ENCODE peak calls at places on chromosomes 6 and 20, in nine cellular contexts. D is BJ, U is left lung, P is neural progenitor cell, S is PC-3, Y is endothelial cell, L is type B pancreatic cell, K is adrenal gland, C is GM12865. N is an unnamed sample.

GRCh38 chr6:157557541-157557940 is 176.6 kb downstream of the ZDHHC14 start:
- DNase-seq in D (no peak), S (no peak), P (no peak), L (no peak), Y (no peak), K (no peak), C (peak), U (no peak), N (no peak)

GRCh38 chr6:125509477-125509876 is 207.7 kb upstream of the HDDC2 start:
- DNase-seq in S (no peak), K (no peak), P (no peak), L (no peak), C (no peak), D (no peak), Y (no peak), U (no peak), N (no peak)

GRCh38 chr20:22797103-22797502 is 212.7 kb upstream of the FOXA2 start:
- DNase-seq in D (no peak), Y (no peak), C (no peak), U (no peak), S (peak), K (no peak), L (no peak), P (no peak), N (no peak)

GRCh38 chr6:124819340-124819739 is 142.9 kb upstream of the RNF217 start:
- DNase-seq in Y (no peak), C (no peak), L (no peak), U (no peak), K (no peak), D (no peak), S (no peak), P (no peak), N (no peak)

GRCh38 chr6:158737710-158738615 is 81.2 kb downstream of the EZR start:
- DNase-seq in L (no peak), C (no peak), D (no peak), Y (no peak), U (no peak), S (peak), P (no peak), K (peak), N (no peak)

GRCh38 chr6:74735304-74735703 is 470.5 kb downstream of the COL12A1 start:
- DNase-seq in U (no peak), K (no peak), D (peak), Y (no peak), P (no peak), C (no peak), S (peak), L (no peak), N (no peak)

GRCh38 chr6:73803562-73804221 is 107.7 kb downstream of the CD109 start:
- DNase-seq in U (no peak), C (peak), Y (peak), P (peak), K (peak), S (peak), L (no peak), D (peak), N (no peak)

GRCh38 chr6:41636803-41637178 is 1.5 kb upstream of the MDFI start:
- DNase-seq in D (no peak), U (peak), C (no peak), Y (peak), K (peak), L (no peak), S (peak), P (peak), N (peak)

GRCh38 chr6:169086020-169086419 is 167.6 kb downstream of the THBS2 start:
- DNase-seq in U (no peak), S (peak), K (no peak), L (no peak), C (no peak), P (no peak), Y (no peak), D (no peak), N (no peak)

GRCh38 chr6:36793913-36794703 is 45.1 kb downstream of the CPNE5 start:
- DNase-seq in L (no peak), U (no peak), P (peak), K (no peak), D (no peak), Y (no peak), S (no peak), C (no peak), N (no peak)

GRCh38 chr6:11496152-11497060 is 41.1 kb upstream of the TMEM170B start:
- DNase-seq in Y (peak), D (peak), C (peak), K (peak), L (no peak), S (peak), U (peak), P (peak), N (peak)

GRCh38 chr20:35991142-35991771 is 22.9 kb downstream of the CNBD2 start:
- DNase-seq in U (no peak), C (peak), L (no peak), D (no peak), K (peak), S (peak), P (peak), Y (peak), N (no peak)

GRCh38 chr20:53133134-53133533 is 161.0 kb downstream of the TSHZ2 start:
- DNase-seq in P (no peak), D (no peak), C (no peak), L (no peak), S (no peak), U (no peak), Y (no peak), K (no peak), N (no peak)

GRCh38 chr20:5205348-5206210 is 78.8 kb downstream of the CDS2 start:
- DNase-seq in D (peak), K (peak), Y (peak), L (peak), U (peak), C (peak), P (peak), S (peak), N (peak)

GRCh38 chr6:21214738-21215448 is 378.7 kb upstream of the SOX4 start:
- DNase-seq in U (no peak), K (no peak), Y (no peak), C (no peak), L (no peak), P (no peak), S (no peak), D (no peak), N (no peak)

GRCh38 chr6:138654715-138655634 is 118.6 kb upstream of the CCDC28A start:
- DNase-seq in S (peak), C (peak), L (no peak), D (no peak), U (no peak), K (no peak), Y (no peak), P (no peak), N (no peak)

GRCh38 chr6:160791981-160792418 is 90.0 kb downstream of the PLG start:
- DNase-seq in P (no peak), L (no peak), D (no peak), Y (no peak), S (peak), K (no peak), C (peak), U (no peak), N (no peak)

GRCh38 chr20:12327205-12327604 is 409.5 kb downstream of the BTBD3 start:
- DNase-seq in U (no peak), P (no peak), S (no peak), K (no peak), Y (no peak), L (no peak), D (no peak), C (no peak), N (no peak)

GRCh38 chr6:128327890-128328289 is 192.5 kb downstream of the PTPRK start:
- DNase-seq in C (peak), S (peak), Y (peak), D (no peak), U (no peak), K (no peak), P (peak), L (no peak), N (no peak)

GRCh38 chr6:52284131-52284459 is 447 bp downstream of the MCM3 start:
- DNase-seq in L (no peak), K (peak), S (peak), P (peak), Y (peak), U (peak), C (peak), D (no peak), N (peak)

GRCh38 chr6:18681828-18682503 is 294.8 kb downstream of the RNF144B start:
- DNase-seq in K (no peak), L (no peak), U (no peak), P (no peak), S (no peak), D (no peak), C (no peak), Y (no peak), N (no peak)

GRCh38 chr6:125421853-125422252 is 120.1 kb upstream of the HDDC2 start:
- DNase-seq in U (no peak), D (no peak), C (no peak), K (peak), S (no peak), P (peak), Y (peak), L (no peak), N (peak)

GRCh38 chr20:22684072-22684762 is 99.8 kb upstream of the FOXA2 start:
- DNase-seq in L (no peak), K (peak), U (no peak), Y (peak), S (peak), D (no peak), C (peak), P (peak), N (peak)

GRCh38 chr6:2616796-2617195 is 133.9 kb downstream of the MYLK4 start:
- DNase-seq in P (peak), K (no peak), S (no peak), L (no peak), C (no peak), U (no peak), D (no peak), Y (no peak), N (no peak)

GRCh38 chr6:134021396-134022122 is 30.9 kb downstream of the SLC2A12 start:
- DNase-seq in P (no peak), D (no peak), K (no peak), L (no peak), U (no peak), C (no peak), S (no peak), Y (no peak), N (no peak)

GRCh38 chr6:143963158-143963919 is 44.7 kb downstream of the PLAGL1 start:
- DNase-seq in L (no peak), D (no peak), U (no peak), S (no peak), K (no peak), Y (no peak), P (peak), C (no peak), N (no peak)

GRCh38 chr20:23497458-23498026 is 6.6 kb downstream of the CST8 start:
- DNase-seq in D (no peak), Y (no peak), U (no peak), S (no peak), K (no peak), P (no peak), C (peak), L (no peak), N (no peak)

DNA sequence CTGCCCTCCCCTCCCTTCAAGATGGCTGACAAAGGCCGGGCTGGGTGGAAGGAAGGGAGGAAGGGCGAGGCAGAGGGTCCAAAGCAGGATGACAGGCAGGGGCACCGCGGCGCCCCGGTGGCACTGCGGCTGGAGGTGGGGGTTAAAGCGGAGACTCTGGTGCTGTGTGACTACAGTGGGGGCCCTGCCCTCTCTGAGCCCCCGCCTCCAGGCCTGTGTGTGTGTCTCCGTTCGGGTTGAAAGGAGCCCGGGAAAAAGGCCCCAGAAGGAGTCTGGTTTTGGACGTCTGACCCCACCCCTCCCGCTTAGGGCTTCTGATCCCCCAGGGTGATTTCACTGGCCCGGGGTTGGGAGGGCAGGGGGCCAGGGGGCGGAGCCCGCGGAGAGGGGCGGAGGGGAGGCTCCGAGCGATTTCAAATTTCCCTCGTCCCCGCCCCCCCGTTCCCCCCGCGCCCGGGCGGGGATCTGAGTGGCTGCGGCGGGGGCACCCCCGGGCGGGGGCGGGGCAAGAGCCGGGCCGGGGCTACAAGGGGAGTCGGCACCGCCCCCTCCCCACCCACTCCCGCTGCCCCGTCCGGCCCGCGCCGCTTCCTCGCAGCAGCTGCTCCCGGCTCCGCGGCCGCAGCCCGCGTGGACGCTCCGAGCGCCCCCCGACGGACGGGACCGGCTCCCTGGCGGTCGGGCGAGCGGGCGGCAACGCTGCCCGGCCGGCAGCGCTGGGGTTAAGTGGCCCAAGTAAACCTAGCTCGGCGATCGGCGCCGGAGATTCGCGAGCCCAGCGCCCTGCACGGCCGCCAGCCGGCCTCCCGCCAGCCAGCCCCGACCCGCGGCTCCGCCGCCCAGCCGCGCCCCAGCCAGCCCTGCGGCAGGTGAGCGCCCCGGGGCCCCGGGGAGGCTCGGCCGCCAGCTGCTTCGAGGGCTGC is at the start of gene DNMT3B:
- DNase-seq in D (no peak), S (peak), U (peak), P (peak), L (peak), K (peak), C (peak), Y (peak), N (peak)
- TF ChIP-seq CTCF in D (peak), S (peak), U (no peak), P (peak), L (peak), K (peak), C (no peak), Y (peak), N (peak)

GRCh38 chr6:44009425-44010321 is 117.6 kb downstream of the MRPL14 start:
- DNase-seq in S (peak), Y (no peak), L (no peak), D (no peak), C (no peak), P (no peak), U (no peak), K (peak), N (no peak)

GRCh38 chr6:44008821-44009370 is 118.4 kb downstream of the MRPL14 start:
- DNase-seq in P (no peak), D (no peak), S (no peak), K (no peak), Y (no peak), L (no peak), C (no peak), U (no peak), N (no peak)

GRCh38 chr6:44012078-44012493 is 115.2 kb downstream of the MRPL14 start:
- DNase-seq in D (peak), P (no peak), U (no peak), Y (no peak), L (no peak), C (no peak), S (peak), K (no peak), N (no peak)

GRCh38 chr6:44011350-44011925 is 115.8 kb downstream of the MRPL14 start:
- DNase-seq in P (no peak), L (no peak), K (no peak), S (peak), D (no peak), Y (no peak), U (no peak), C (no peak), N (no peak)

GRCh38 chr6:44010411-44011349 is 116.6 kb downstream of the MRPL14 start:
- DNase-seq in Y (no peak), D (peak), K (peak), U (no peak), S (peak), L (no peak), C (no peak), P (no peak), N (no peak)
- TF ChIP-seq CTCF in Y (no peak), D (no peak), K (no peak), U (no peak), S (no peak), L (no peak), C (no peak), P (peak), N (no peak)

GRCh38 chr6:105072799-105073199 is 107.0 kb downstream of the POPDC3 start:
- DNase-seq in U (no peak), Y (no peak), P (no peak), S (peak), C (no peak), K (no peak), D (no peak), L (no peak), N (no peak)

GRCh38 chr6:105080279-105080678 is 99.5 kb downstream of the POPDC3 start:
- DNase-seq in C (peak), U (no peak), K (no peak), S (no peak), P (no peak), D (no peak), Y (no peak), L (no peak), N (no peak)

GRCh38 chr6:105075210-105075609 is 104.6 kb downstream of the POPDC3 start:
- DNase-seq in Y (no peak), L (no peak), C (no peak), P (no peak), S (no peak), D (no peak), U (no peak), K (no peak), N (no peak)

DNA sequence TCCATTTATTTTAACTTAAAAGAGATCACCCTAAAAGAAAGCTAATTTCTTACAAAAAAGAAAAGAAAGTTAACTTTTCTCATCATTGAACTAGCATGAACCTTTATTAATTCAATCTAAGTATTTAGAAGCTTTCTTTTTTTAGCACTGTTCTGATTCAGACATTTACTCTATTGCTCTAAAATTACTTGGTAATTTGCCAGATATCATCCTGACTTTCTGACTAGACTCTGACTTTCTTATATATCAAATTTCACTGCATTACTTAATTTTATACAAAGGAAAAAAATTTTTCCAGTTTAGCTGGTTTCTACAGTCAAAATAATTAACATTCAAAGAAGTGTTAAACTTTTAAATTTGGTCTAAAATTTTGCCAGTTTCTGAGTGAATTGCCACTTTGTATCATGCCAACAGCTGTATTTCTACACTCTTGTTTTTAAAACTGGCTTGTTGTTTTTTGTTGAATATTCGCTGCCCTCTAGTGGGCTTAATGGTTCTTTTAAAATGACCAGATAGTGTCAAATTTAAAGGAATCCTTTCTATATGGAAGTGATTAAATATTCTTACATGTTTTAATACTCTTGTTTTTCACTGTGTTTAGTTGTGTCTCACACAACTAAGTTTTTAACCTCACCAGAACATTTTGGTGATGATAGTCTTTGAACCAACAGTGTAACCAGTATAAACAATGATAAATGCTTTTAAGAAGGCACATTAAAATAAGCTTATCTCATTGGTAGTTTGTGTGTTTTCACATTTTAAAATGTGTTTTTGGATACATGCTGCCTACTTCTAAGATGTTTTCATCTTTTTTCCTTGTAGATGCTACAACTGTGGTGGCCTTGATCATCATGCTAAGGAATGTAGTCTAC is 102.0 kb downstream of the POPDC3 start:
- DNase-seq in C (peak), P (peak), K (no peak), U (no peak), S (peak), L (no peak), Y (no peak), D (no peak), N (no peak)
- TF ChIP-seq CTCF in C (peak), P (peak), K (peak), U (no peak), S (peak), L (peak), Y (peak), D (peak), N (peak)

GRCh38 chr6:15457903-15458530 is 204.8 kb downstream of the DTNBP1 start:
- DNase-seq in L (no peak), P (no peak), D (no peak), S (no peak), C (peak), Y (no peak), K (no peak), U (no peak), N (no peak)

GRCh38 chr6:15453186-15453585 is 207.3 kb downstream of the JARID2 start:
- DNase-seq in U (no peak), S (no peak), P (no peak), C (no peak), D (no peak), L (no peak), Y (no peak), K (no peak), N (no peak)

GRCh38 chr6:15457121-15457646 is 205.6 kb downstream of the DTNBP1 start:
- DNase-seq in S (no peak), C (no peak), D (no peak), L (no peak), P (no peak), U (no peak), K (no peak), Y (no peak), N (no peak)

GRCh38 chr6:15453622-15454021 is 207.8 kb downstream of the JARID2 start:
- DNase-seq in Y (no peak), K (no peak), L (no peak), D (no peak), P (no peak), C (no peak), S (no peak), U (no peak), N (no peak)

GRCh38 chr6:15456422-15456821 is 206.4 kb downstream of the DTNBP1 start:
- DNase-seq in S (peak), L (no peak), D (no peak), P (no peak), U (no peak), Y (no peak), K (no peak), C (no peak), N (no peak)
- TF ChIP-seq CTCF in S (no peak), L (no peak), D (no peak), P (no peak), U (no peak), Y (no peak), K (no peak), C (no peak), N (no peak)

N was measured in progenitor cell of endocrine pancreas.